ENCODE peak calls at places on chromosomes 16 and 17, in five cellular contexts. C is breast epithelium, M is tibial nerve, R is A549, S is lower leg skin. P is an unnamed sample.

GRCh38 chr16:12096162-12096781 is 119.7 kb downstream of the SNX29 start:
- DNase-seq in C (no peak), M (no peak), R (no peak), S (no peak), P (no peak)

GRCh38 chr16:89410794-89411309 is 79.5 kb downstream of the ANKRD11 start:
- DNase-seq in C (peak), M (peak), R (no peak), S (peak), P (no peak)

GRCh38 chr16:67551972-67552371 is 10.4 kb upstream of the CTCF start:
- DNase-seq in C (no peak), M (no peak), R (no peak), S (no peak), P (no peak)

GRCh38 chr16:21263640-21264211 is 14.4 kb downstream of the CRYM start:
- DNase-seq in C (no peak), M (no peak), R (peak), S (no peak), P (no peak)

GRCh38 chr17:31680126-31680525 is 178.9 kb downstream of the COPRS start:
- DNase-seq in C (no peak), M (no peak), R (no peak), S (no peak), P (no peak)

GRCh38 chr17:29042026-29042678 is 789 bp upstream of the PIPOX start:
- DNase-seq in C (no peak), M (no peak), R (no peak), S (no peak), P (no peak)

GRCh38 chr17:27573971-27574525 is 56.9 kb upstream of the LGALS9 start:
- DNase-seq in C (no peak), M (no peak), R (no peak), S (no peak), P (no peak)

GRCh38 chr17:59650642-59651041 is 30.9 kb downstream of the CLTC start:
- DNase-seq in C (no peak), M (no peak), R (no peak), S (no peak), P (no peak)

GRCh38 chr16:19823322-19823721 is 61.3 kb downstream of the GPRC5B start:
- DNase-seq in C (no peak), M (no peak), R (no peak), S (no peak), P (no peak)

GRCh38 chr17:73432624-73433190 is 120.9 kb upstream of the CDC42EP4 start:
- DNase-seq in C (no peak), M (no peak), R (no peak), S (no peak), P (no peak)

GRCh38 chr16:18049454-18050133 is 286.9 kb downstream of the NPIPA8 start:
- DNase-seq in C (no peak), M (no peak), R (no peak), S (no peak), P (no peak)

GRCh38 chr17:42521666-42522262 is 14.3 kb upstream of the NAGLU start:
- DNase-seq in C (no peak), M (no peak), R (no peak), S (no peak), P (no peak)

GRCh38 chr17:21287703-21288449 is 3.4 kb downstream of the MAP2K3 start:
- DNase-seq in C (peak), M (peak), R (peak), S (peak), P (peak)

GRCh38 chr17:41307647-41308046 is 1.5 kb downstream of the KRTAP16-1 start:
- DNase-seq in C (no peak), M (no peak), R (no peak), S (no peak), P (no peak)

GRCh38 chr16:52827456-52827855 is 225.2 kb downstream of the CHD9NB start:
- DNase-seq in C (no peak), M (no peak), R (no peak), S (no peak), P (no peak)

GRCh38 chr16:67844441-67844840 is 2.3 kb upstream of the NUTF2 start:
- DNase-seq in C (no peak), M (no peak), R (no peak), S (no peak), P (no peak)

GRCh38 chr16:49675417-49675816 is 180.5 kb downstream of the ZNF423 start:
- DNase-seq in C (no peak), M (no peak), R (no peak), S (no peak), P (no peak)

GRCh38 chr17:73071387-73071999 is 21.0 kb downstream of the SLC39A11 start:
- DNase-seq in C (no peak), M (no peak), R (no peak), S (peak), P (no peak)

GRCh38 chr16:48818257-48818656 is 208.3 kb upstream of the N4BP1 start:
- DNase-seq in C (no peak), M (no peak), R (no peak), S (no peak), P (no peak)

GRCh38 chr16:15643453-15644305 is 725 bp upstream of the MARF1 start:
- DNase-seq in C (no peak), M (peak), R (peak), S (peak), P (no peak)

GRCh38 chr17:55845385-55845784 is 94.5 kb downstream of the PCTP start:
- DNase-seq in C (no peak), M (peak), R (peak), S (peak), P (no peak)

GRCh38 chr17:1486802-1487695 is 5.4 kb downstream of the MYO1C start:
- DNase-seq in C (peak), M (peak), R (peak), S (peak), P (no peak)

GRCh38 chr17:64615025-64615677 is 47.0 kb downstream of the SMURF2 start:
- DNase-seq in C (no peak), M (no peak), R (no peak), S (no peak), P (no peak)

GRCh38 chr17:31580331-31581021 is 189.0 kb downstream of the RAB11FIP4 start:
- DNase-seq in C (peak), M (no peak), R (no peak), S (no peak), P (no peak)

GRCh38 chr16:57475711-57476339 is 10.5 kb downstream of the DOK4 start:
- DNase-seq in C (no peak), M (no peak), R (peak), S (no peak), P (no peak)

GRCh38 chr16:13988038-13988437 is 68.1 kb downstream of the ERCC4 start:
- DNase-seq in C (no peak), M (no peak), R (no peak), S (no peak), P (no peak)

GRCh38 chr17:42653179-42654124 is 5.6 kb upstream of the TUBG2 start:
- DNase-seq in C (no peak), M (peak), R (no peak), S (peak), P (no peak)

GRCh38 chr17:48719642-48720262 is 2.6 kb downstream of the PRAC1 start:
- DNase-seq in C (no peak), M (no peak), R (no peak), S (no peak), P (no peak)

GRCh38 chr17:61251939-61252865 is 147.4 kb upstream of the TBX2 start:
- DNase-seq in C (peak), M (peak), R (no peak), S (peak), P (peak)

DNA sequence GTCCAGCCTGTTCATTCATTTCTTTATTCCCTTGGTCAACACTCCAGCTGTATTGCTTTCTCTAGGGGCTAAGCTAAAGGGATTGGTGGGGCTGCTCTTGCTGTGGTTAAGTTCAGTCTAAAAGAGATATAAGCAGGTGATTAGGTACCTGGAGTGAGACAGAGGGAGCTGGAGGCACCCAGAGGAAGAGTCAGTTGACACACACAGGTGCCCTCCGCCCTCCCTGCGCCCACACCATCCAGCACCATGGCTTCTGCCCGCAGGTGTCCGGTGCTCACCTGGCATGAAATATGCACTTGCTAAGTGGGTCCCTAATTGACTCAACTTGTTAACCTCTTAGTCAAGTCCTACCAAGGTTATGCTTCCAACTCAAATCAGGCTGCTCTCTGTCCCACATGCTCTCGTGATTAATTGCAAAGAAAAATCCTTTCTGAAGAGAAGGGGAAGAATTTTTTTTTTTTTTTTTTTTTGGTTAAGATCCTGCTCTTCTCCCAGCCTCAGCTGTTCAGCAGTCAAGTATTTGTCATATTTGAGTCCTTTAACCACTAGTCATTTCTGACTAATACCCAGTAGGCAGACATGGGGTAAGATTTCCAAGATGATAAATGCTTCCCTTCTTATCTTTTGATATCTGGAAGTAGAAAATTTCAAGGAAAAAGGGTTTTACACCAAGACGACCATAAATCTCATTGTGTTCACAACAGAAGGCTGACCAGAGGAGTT is 199.8 kb upstream of the WSCD1 start:
- DNase-seq in C (no peak), M (no peak), R (no peak), S (no peak), P (no peak)
- TF ChIP-seq POLR2A in C (no peak), M (no peak), R (no peak), S (no peak), P (no peak)

GRCh38 chr17:82228278-82228841 is 482 bp upstream of the SLC16A3 start:
- DNase-seq in C (no peak), M (no peak), R (no peak), S (no peak), P (no peak)
- TF ChIP-seq POLR2A in C (no peak), M (no peak), R (no peak), S (no peak), P (no peak)

DNA sequence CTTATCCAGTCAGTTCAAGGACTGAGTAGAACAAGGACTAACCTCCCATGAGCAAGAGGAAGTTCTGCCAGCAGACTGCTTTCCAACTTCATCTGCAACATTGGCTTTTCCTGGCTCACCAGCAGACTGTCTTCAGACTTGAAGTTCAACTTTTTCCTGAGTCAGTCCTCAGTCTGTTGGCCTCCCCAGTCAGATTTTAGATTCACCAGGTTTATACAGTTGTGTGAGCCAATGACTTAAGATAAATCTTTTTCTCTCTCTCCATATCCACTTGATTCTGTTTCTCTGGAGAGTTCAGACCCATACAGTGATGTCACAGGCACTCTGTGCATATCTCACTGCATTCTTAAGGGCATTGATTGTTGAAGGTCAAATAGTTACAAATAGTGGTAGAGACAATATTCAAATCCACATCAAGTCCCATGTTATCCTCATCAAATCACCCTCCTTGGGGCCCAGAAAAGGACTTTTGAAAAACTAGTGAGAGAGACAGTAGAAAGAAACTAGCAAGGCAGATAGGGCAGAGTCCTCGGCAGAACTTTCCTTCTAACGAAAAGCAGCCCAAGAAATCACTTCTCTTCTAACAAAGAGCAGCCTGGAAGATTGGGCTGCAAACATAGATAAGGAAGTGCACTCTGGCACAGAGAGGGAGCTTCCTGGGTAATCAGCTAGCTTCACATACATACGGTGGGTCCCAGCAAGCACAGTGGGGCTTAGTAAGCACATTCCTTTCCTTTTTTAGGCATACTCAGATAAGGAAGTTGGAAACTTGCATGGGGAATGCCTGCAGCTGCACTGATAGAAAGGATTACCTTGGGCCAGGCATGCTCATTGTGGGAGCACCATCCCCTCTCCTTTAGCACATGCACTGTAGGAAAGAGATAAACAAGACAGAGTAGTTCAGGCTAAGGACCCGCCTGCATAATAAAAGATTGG is 132.3 kb upstream of the FAM20A start:
- DNase-seq in C (no peak), M (peak), R (no peak), S (peak), P (no peak)
- TF ChIP-seq POLR2A in C (no peak), M (no peak), R (no peak), S (no peak), P (no peak)

GRCh38 chr17:78137392-78138203 is 7.0 kb downstream of the TMC8 start:
- DNase-seq in C (no peak), M (no peak), R (no peak), S (no peak), P (no peak)

GRCh38 chr17:78142113-78142861 is 3.9 kb upstream of the C17orf99 start:
- DNase-seq in C (peak), M (no peak), R (peak), S (peak), P (no peak)

GRCh38 chr17:78141437-78142112 is 4.6 kb upstream of the C17orf99 start:
- DNase-seq in C (no peak), M (no peak), R (no peak), S (no peak), P (no peak)

GRCh38 chr17:78138204-78139060 is 7.8 kb upstream of the C17orf99 start:
- DNase-seq in C (no peak), M (no peak), R (no peak), S (no peak), P (no peak)

GRCh38 chr17:78140169-78141051 is 5.8 kb upstream of the C17orf99 start:
- DNase-seq in C (peak), M (peak), R (peak), S (peak), P (peak)
- TF ChIP-seq POLR2A in C (no peak), M (peak), R (peak), S (no peak), P (peak)

DNA sequence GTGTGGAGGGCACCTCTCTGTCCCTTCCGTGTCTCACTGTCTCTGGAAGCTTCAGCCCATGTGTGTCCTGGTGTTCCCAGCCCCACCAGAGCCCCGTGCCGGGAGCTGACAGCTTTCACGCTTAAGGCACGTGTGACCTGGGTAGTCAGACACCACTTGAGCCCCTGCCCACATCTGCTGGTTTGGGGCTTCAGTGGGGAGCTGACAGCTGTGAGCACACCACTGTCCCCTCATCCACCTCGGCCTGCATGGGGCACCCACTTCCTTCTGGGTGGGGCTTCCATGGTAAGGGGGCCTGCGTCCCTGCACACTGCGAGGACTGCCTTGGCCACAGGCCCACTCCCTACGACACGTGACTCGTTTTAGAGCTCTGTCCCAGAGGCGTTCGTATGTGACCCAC is 2.6 kb upstream of the TEDC2 start:
- DNase-seq in C (no peak), M (no peak), R (no peak), S (no peak), P (no peak)
- TF ChIP-seq POLR2A in C (no peak), M (no peak), R (no peak), S (no peak), P (no peak)

GRCh38 chr17:75721463-75722011 is 278 bp downstream of the ITGB4 start:
- DNase-seq in C (no peak), M (no peak), R (peak), S (no peak), P (no peak)
- TF ChIP-seq POLR2A in C (no peak), M (no peak), R (no peak), S (no peak), P (no peak)

P was measured in esophagus squamous epithelium.